ENCODE peak calls at places on chromosome 21, in nine cellular contexts. One of them, this sample, is unnamed.

GRCh38 chr21:46420241-46421190 is 38.2 kb upstream of the DIP2A start:
- DNase-seq in fibroblast of mammary gland: no peak
- DNase-seq in left lung: no peak
- DNase-seq in tibial artery: no peak
- DNase-seq in astrocyte of the cerebellum: no peak
- DNase-seq in body of pancreas: no peak
- DNase-seq in GM23338: no peak
- DNase-seq in neural progenitor cell: no peak
- DNase-seq in colonic mucosa: no peak
- DNase-seq in this sample: no peak

GRCh38 chr21:42215942-42216725 is 2.8 kb upstream of the ABCG1 start:
- DNase-seq in body of pancreas: no peak
- DNase-seq in tibial artery: no peak
- DNase-seq in colonic mucosa: no peak
- DNase-seq in fibroblast of mammary gland: no peak
- DNase-seq in left lung: no peak
- DNase-seq in astrocyte of the cerebellum: no peak
- DNase-seq in GM23338: no peak
- DNase-seq in neural progenitor cell: no peak
- DNase-seq in this sample: no peak

GRCh38 chr21:41634211-41634694 is 126.3 kb upstream of the TMPRSS2 start:
- DNase-seq in fibroblast of mammary gland: no peak
- DNase-seq in colonic mucosa: peak
- DNase-seq in body of pancreas: no peak
- DNase-seq in astrocyte of the cerebellum: no peak
- DNase-seq in neural progenitor cell: no peak
- DNase-seq in GM23338: peak
- DNase-seq in left lung: no peak
- DNase-seq in tibial artery: no peak
- DNase-seq in this sample: no peak

GRCh38 chr21:36918291-36918690 is 48.2 kb downstream of the HLCS start:
- DNase-seq in colonic mucosa: no peak
- DNase-seq in body of pancreas: no peak
- DNase-seq in fibroblast of mammary gland: no peak
- DNase-seq in astrocyte of the cerebellum: no peak
- DNase-seq in neural progenitor cell: no peak
- DNase-seq in tibial artery: no peak
- DNase-seq in left lung: no peak
- DNase-seq in GM23338: no peak
- DNase-seq in this sample: no peak

GRCh38 chr21:29277442-29277841 is 21.3 kb upstream of the BACH1 start:
- DNase-seq in fibroblast of mammary gland: no peak
- DNase-seq in astrocyte of the cerebellum: no peak
- DNase-seq in GM23338: no peak
- DNase-seq in body of pancreas: no peak
- DNase-seq in neural progenitor cell: no peak
- DNase-seq in left lung: no peak
- DNase-seq in colonic mucosa: no peak
- DNase-seq in tibial artery: no peak
- DNase-seq in this sample: no peak

GRCh38 chr21:41821756-41822431 is 55.0 kb upstream of the RIPK4 start:
- DNase-seq in colonic mucosa: no peak
- DNase-seq in tibial artery: peak
- DNase-seq in fibroblast of mammary gland: no peak
- DNase-seq in astrocyte of the cerebellum: no peak
- DNase-seq in GM23338: no peak
- DNase-seq in left lung: no peak
- DNase-seq in body of pancreas: no peak
- DNase-seq in neural progenitor cell: no peak
- DNase-seq in this sample: no peak

GRCh38 chr21:35563885-35564451 is 496.4 kb downstream of the SETD4 start:
- DNase-seq in left lung: peak
- DNase-seq in body of pancreas: peak
- DNase-seq in fibroblast of mammary gland: peak
- DNase-seq in GM23338: no peak
- DNase-seq in colonic mucosa: peak
- DNase-seq in tibial artery: peak
- DNase-seq in astrocyte of the cerebellum: peak
- DNase-seq in neural progenitor cell: no peak
- DNase-seq in this sample: peak

GRCh38 chr21:38027901-38028300 is 111.6 kb upstream of the KCNJ6 start:
- DNase-seq in GM23338: no peak
- DNase-seq in tibial artery: no peak
- DNase-seq in astrocyte of the cerebellum: no peak
- DNase-seq in fibroblast of mammary gland: peak
- DNase-seq in left lung: no peak
- DNase-seq in colonic mucosa: no peak
- DNase-seq in body of pancreas: no peak
- DNase-seq in neural progenitor cell: no peak
- DNase-seq in this sample: peak

GRCh38 chr21:41878831-41879189 is 334 bp downstream of the PRDM15 start:
- DNase-seq in tibial artery: peak
- DNase-seq in fibroblast of mammary gland: peak
- DNase-seq in body of pancreas: peak
- DNase-seq in GM23338: peak
- DNase-seq in neural progenitor cell: peak
- DNase-seq in left lung: peak
- DNase-seq in colonic mucosa: peak
- DNase-seq in astrocyte of the cerebellum: peak
- DNase-seq in this sample: peak

GRCh38 chr21:42671778-42672593 is 18.6 kb downstream of the PDE9A start:
- DNase-seq in tibial artery: no peak
- DNase-seq in colonic mucosa: no peak
- DNase-seq in body of pancreas: no peak
- DNase-seq in left lung: no peak
- DNase-seq in astrocyte of the cerebellum: no peak
- DNase-seq in neural progenitor cell: no peak
- DNase-seq in GM23338: no peak
- DNase-seq in fibroblast of mammary gland: no peak
- DNase-seq in this sample: no peak

GRCh38 chr21:42306366-42307035 is 8.7 kb downstream of the TFF3 start:
- DNase-seq in fibroblast of mammary gland: no peak
- DNase-seq in colonic mucosa: no peak
- DNase-seq in left lung: no peak
- DNase-seq in astrocyte of the cerebellum: no peak
- DNase-seq in neural progenitor cell: no peak
- DNase-seq in tibial artery: no peak
- DNase-seq in body of pancreas: no peak
- DNase-seq in GM23338: no peak
- DNase-seq in this sample: no peak

GRCh38 chr21:43274946-43275310 is 106.1 kb downstream of the CRYAA start:
- DNase-seq in GM23338: no peak
- DNase-seq in colonic mucosa: no peak
- DNase-seq in tibial artery: no peak
- DNase-seq in astrocyte of the cerebellum: no peak
- DNase-seq in neural progenitor cell: no peak
- DNase-seq in fibroblast of mammary gland: no peak
- DNase-seq in left lung: no peak
- DNase-seq in body of pancreas: no peak
- DNase-seq in this sample: no peak

GRCh38 chr21:40014394-40014793 is 147.2 kb downstream of the PCP4 start:
- DNase-seq in neural progenitor cell: no peak
- DNase-seq in tibial artery: no peak
- DNase-seq in fibroblast of mammary gland: no peak
- DNase-seq in GM23338: no peak
- DNase-seq in astrocyte of the cerebellum: no peak
- DNase-seq in body of pancreas: no peak
- DNase-seq in colonic mucosa: no peak
- DNase-seq in left lung: no peak
- DNase-seq in this sample: no peak

GRCh38 chr21:40015818-40016217 is 148.6 kb downstream of the PCP4 start:
- DNase-seq in tibial artery: no peak
- DNase-seq in left lung: no peak
- DNase-seq in GM23338: no peak
- DNase-seq in astrocyte of the cerebellum: no peak
- DNase-seq in neural progenitor cell: no peak
- DNase-seq in body of pancreas: no peak
- DNase-seq in fibroblast of mammary gland: no peak
- DNase-seq in colonic mucosa: no peak
- DNase-seq in this sample: no peak

GRCh38 chr21:40019076-40019475 is 151.8 kb downstream of the PCP4 start:
- DNase-seq in left lung: no peak
- DNase-seq in astrocyte of the cerebellum: no peak
- DNase-seq in fibroblast of mammary gland: no peak
- DNase-seq in tibial artery: no peak
- DNase-seq in body of pancreas: no peak
- DNase-seq in colonic mucosa: no peak
- DNase-seq in GM23338: no peak
- DNase-seq in neural progenitor cell: no peak
- DNase-seq in this sample: no peak

GRCh38 chr21:40016667-40017066 is 149.4 kb downstream of the PCP4 start:
- DNase-seq in GM23338: no peak
- DNase-seq in tibial artery: no peak
- DNase-seq in astrocyte of the cerebellum: no peak
- DNase-seq in left lung: no peak
- DNase-seq in colonic mucosa: no peak
- DNase-seq in neural progenitor cell: no peak
- DNase-seq in fibroblast of mammary gland: no peak
- DNase-seq in body of pancreas: no peak
- DNase-seq in this sample: no peak

GRCh38 chr21:40016234-40016633 is 149.0 kb downstream of the PCP4 start:
- DNase-seq in colonic mucosa: no peak
- DNase-seq in astrocyte of the cerebellum: no peak
- DNase-seq in neural progenitor cell: no peak
- DNase-seq in left lung: no peak
- DNase-seq in GM23338: no peak
- DNase-seq in tibial artery: no peak
- DNase-seq in body of pancreas: no peak
- DNase-seq in fibroblast of mammary gland: no peak
- DNase-seq in this sample: no peak
- H3K4me3 ChIP-seq in colonic mucosa: no peak
- H3K4me3 ChIP-seq in astrocyte of the cerebellum: no peak
- H3K4me3 ChIP-seq in neural progenitor cell: no peak
- H3K4me3 ChIP-seq in left lung: no peak
- H3K4me3 ChIP-seq in GM23338: no peak
- H3K4me3 ChIP-seq in tibial artery: no peak
- H3K4me3 ChIP-seq in body of pancreas: no peak
- H3K4me3 ChIP-seq in fibroblast of mammary gland: no peak
- H3K4me3 ChIP-seq in this sample: no peak

GRCh38 chr21:45406801-45407628 is 2.0 kb downstream of the COL18A1 start:
- DNase-seq in GM23338: peak
- DNase-seq in neural progenitor cell: peak
- DNase-seq in body of pancreas: no peak
- DNase-seq in fibroblast of mammary gland: peak
- DNase-seq in colonic mucosa: no peak
- DNase-seq in left lung: no peak
- DNase-seq in tibial artery: no peak
- DNase-seq in astrocyte of the cerebellum: no peak
- DNase-seq in this sample: no peak
- TF ChIP-seq CTCF in GM23338: peak
- TF ChIP-seq CTCF in neural progenitor cell: peak
- TF ChIP-seq CTCF in body of pancreas: no peak
- TF ChIP-seq CTCF in fibroblast of mammary gland: no peak
- TF ChIP-seq CTCF in colonic mucosa: no peak
- TF ChIP-seq CTCF in left lung: no peak
- TF ChIP-seq CTCF in tibial artery: no peak
- TF ChIP-seq CTCF in astrocyte of the cerebellum: peak
- TF ChIP-seq CTCF in this sample: peak

DNA sequence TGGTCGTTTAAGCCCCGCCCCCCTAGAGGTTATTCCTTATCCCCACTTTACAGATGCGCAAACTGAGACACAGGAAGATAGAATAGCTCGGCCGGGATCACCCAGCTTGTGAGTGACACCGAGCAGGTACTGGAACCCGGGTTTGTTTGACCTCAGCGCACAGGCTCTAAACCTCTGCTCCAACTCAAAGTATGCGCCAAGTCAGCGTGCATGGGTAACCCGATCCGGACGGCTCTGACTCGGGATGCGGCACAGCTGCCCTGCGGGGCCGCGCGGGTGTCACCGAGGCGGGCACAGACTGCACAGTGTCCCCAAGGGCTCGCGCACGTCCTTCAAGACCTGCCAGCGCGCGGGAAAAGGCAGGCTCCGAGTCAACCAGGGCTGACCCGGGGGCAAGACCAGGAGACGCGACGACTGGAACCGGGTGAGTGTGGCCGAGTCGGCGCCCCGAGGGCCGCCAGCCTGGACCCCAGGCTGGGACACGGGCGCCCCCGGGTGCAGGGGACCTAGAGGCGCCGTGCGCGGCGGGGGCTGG is 102.0 kb upstream of the SOD1 start:
- DNase-seq in fibroblast of mammary gland: no peak
- DNase-seq in astrocyte of the cerebellum: no peak
- DNase-seq in colonic mucosa: no peak
- DNase-seq in tibial artery: no peak
- DNase-seq in left lung: no peak
- DNase-seq in body of pancreas: no peak
- DNase-seq in neural progenitor cell: peak
- DNase-seq in GM23338: peak
- DNase-seq in this sample: no peak
- H3K4me3 ChIP-seq in fibroblast of mammary gland: no peak
- H3K4me3 ChIP-seq in astrocyte of the cerebellum: peak
- H3K4me3 ChIP-seq in colonic mucosa: peak
- H3K4me3 ChIP-seq in tibial artery: no peak
- H3K4me3 ChIP-seq in left lung: peak
- H3K4me3 ChIP-seq in body of pancreas: no peak
- H3K4me3 ChIP-seq in neural progenitor cell: peak
- H3K4me3 ChIP-seq in GM23338: peak
- H3K4me3 ChIP-seq in this sample: no peak

DNA sequence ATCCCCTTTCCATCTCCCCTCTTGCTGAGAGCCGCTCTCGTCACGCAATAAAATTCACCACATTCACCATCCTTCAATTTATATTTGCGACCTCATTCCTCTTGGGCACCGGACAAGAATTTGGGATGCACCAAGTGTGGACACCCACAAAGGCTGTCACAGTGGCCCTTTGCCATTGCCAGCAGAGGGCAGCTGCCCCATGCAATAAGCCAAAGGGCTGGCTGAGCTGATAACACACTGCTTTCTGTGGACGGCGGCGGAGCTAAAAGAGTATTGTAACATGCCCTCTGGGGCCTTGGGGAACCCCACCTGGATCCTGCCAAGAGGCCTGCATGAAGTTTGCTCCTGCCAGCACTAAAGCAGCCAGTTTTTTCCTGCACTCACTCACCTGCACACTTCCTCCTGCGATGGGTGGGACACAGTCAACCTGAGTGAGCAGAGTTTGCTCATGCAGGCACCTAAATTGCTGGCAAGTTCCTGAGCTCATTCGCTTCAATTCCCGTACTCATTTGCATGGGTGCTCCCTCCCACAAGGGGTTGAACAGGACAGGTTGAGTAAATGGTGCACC is 792.3 kb upstream of the ADAMTS5 start:
- DNase-seq in left lung: no peak
- DNase-seq in astrocyte of the cerebellum: no peak
- DNase-seq in fibroblast of mammary gland: no peak
- DNase-seq in tibial artery: no peak
- DNase-seq in GM23338: peak
- DNase-seq in neural progenitor cell: peak
- DNase-seq in colonic mucosa: peak
- DNase-seq in body of pancreas: peak
- DNase-seq in this sample: no peak
- TF ChIP-seq CTCF in left lung: no peak
- TF ChIP-seq CTCF in astrocyte of the cerebellum: peak
- TF ChIP-seq CTCF in fibroblast of mammary gland: peak
- TF ChIP-seq CTCF in tibial artery: no peak
- TF ChIP-seq CTCF in GM23338: peak
- TF ChIP-seq CTCF in neural progenitor cell: peak
- TF ChIP-seq CTCF in colonic mucosa: peak
- TF ChIP-seq CTCF in body of pancreas: peak
- TF ChIP-seq CTCF in this sample: peak